ENCODE peak calls at places on chromosomes 16 and 17, in nine cellular contexts. One of them, this sample, is unnamed.

GRCh38 chr17:66830451-66830850 is 4.5 kb upstream of the CACNG5 start:
- DNase-seq in AG08396: no peak
- DNase-seq in cardiac muscle cell: no peak
- DNase-seq in NCI-H2081: no peak
- DNase-seq in neural progenitor cell: peak; percentile 45
- DNase-seq in NCI-H1105: no peak
- DNase-seq in GM04503: no peak
- DNase-seq in right cardiac atrium: no peak
- DNase-seq in head of caudate nucleus: no peak
- DNase-seq in this sample: no peak

GRCh38 chr17:29112780-29113295 is 67.4 kb downstream of the MYO18A start:
- DNase-seq in right cardiac atrium: peak; percentile 75
- DNase-seq in AG08396: no peak
- DNase-seq in NCI-H2081: peak; percentile 33
- DNase-seq in NCI-H1105: no peak
- DNase-seq in head of caudate nucleus: peak; percentile 58
- DNase-seq in GM04503: no peak
- DNase-seq in cardiac muscle cell: peak; percentile 81
- DNase-seq in neural progenitor cell: no peak
- DNase-seq in this sample: no peak

GRCh38 chr17:45104907-45105624 is 27.2 kb downstream of the PLCD3 start:
- DNase-seq in AG08396: no peak
- DNase-seq in NCI-H2081: no peak
- DNase-seq in head of caudate nucleus: no peak
- DNase-seq in NCI-H1105: no peak
- DNase-seq in right cardiac atrium: no peak
- DNase-seq in cardiac muscle cell: no peak
- DNase-seq in GM04503: no peak
- DNase-seq in neural progenitor cell: no peak
- DNase-seq in this sample: no peak

GRCh38 chr17:32551186-32551955 is 64.6 kb downstream of the CDK5R1 start:
- DNase-seq in right cardiac atrium: no peak
- DNase-seq in head of caudate nucleus: no peak
- DNase-seq in NCI-H2081: no peak
- DNase-seq in NCI-H1105: no peak
- DNase-seq in cardiac muscle cell: peak; percentile 30
- DNase-seq in AG08396: peak; percentile 17
- DNase-seq in neural progenitor cell: no peak
- DNase-seq in GM04503: no peak
- DNase-seq in this sample: no peak

GRCh38 chr17:77558846-77559626 is 399.5 kb upstream of the TNRC6C start:
- DNase-seq in GM04503: no peak
- DNase-seq in cardiac muscle cell: no peak
- DNase-seq in NCI-H2081: no peak
- DNase-seq in AG08396: no peak
- DNase-seq in head of caudate nucleus: no peak
- DNase-seq in right cardiac atrium: no peak
- DNase-seq in NCI-H1105: no peak
- DNase-seq in neural progenitor cell: no peak
- DNase-seq in this sample: no peak

GRCh38 chr17:6244796-6245195 is 174.6 kb downstream of the WSCD1 start:
- DNase-seq in neural progenitor cell: no peak
- DNase-seq in NCI-H1105: no peak
- DNase-seq in cardiac muscle cell: no peak
- DNase-seq in head of caudate nucleus: no peak
- DNase-seq in NCI-H2081: no peak
- DNase-seq in right cardiac atrium: no peak
- DNase-seq in GM04503: no peak
- DNase-seq in AG08396: no peak
- DNase-seq in this sample: no peak

GRCh38 chr16:931651-932500 is 38.9 kb downstream of the LMF1 start:
- DNase-seq in NCI-H2081: peak; percentile 26
- DNase-seq in cardiac muscle cell: no peak
- DNase-seq in AG08396: no peak
- DNase-seq in GM04503: no peak
- DNase-seq in NCI-H1105: no peak
- DNase-seq in neural progenitor cell: no peak
- DNase-seq in right cardiac atrium: peak; percentile 13
- DNase-seq in head of caudate nucleus: no peak
- DNase-seq in this sample: no peak

GRCh38 chr16:19518423-19518822 is 3.5 kb downstream of the GDE1 start:
- DNase-seq in right cardiac atrium: no peak
- DNase-seq in cardiac muscle cell: no peak
- DNase-seq in AG08396: no peak
- DNase-seq in NCI-H1105: no peak
- DNase-seq in GM04503: no peak
- DNase-seq in NCI-H2081: no peak
- DNase-seq in neural progenitor cell: no peak
- DNase-seq in head of caudate nucleus: no peak
- DNase-seq in this sample: no peak

GRCh38 chr17:59620518-59621259 is 994 bp downstream of the CLTC start:
- DNase-seq in head of caudate nucleus: peak; percentile 41
- DNase-seq in NCI-H2081: peak; percentile 65
- DNase-seq in cardiac muscle cell: peak; percentile 44
- DNase-seq in neural progenitor cell: peak; percentile 40
- DNase-seq in AG08396: peak; percentile 43
- DNase-seq in GM04503: no peak
- DNase-seq in right cardiac atrium: peak; percentile 41
- DNase-seq in NCI-H1105: peak; percentile 16
- DNase-seq in this sample: no peak

GRCh38 chr17:57107498-57108101 is 22.6 kb downstream of the AKAP1 start:
- DNase-seq in cardiac muscle cell: no peak
- DNase-seq in AG08396: no peak
- DNase-seq in GM04503: no peak
- DNase-seq in NCI-H2081: no peak
- DNase-seq in right cardiac atrium: no peak
- DNase-seq in neural progenitor cell: peak; percentile 18
- DNase-seq in NCI-H1105: no peak
- DNase-seq in head of caudate nucleus: no peak
- DNase-seq in this sample: no peak

GRCh38 chr16:82263456-82264159 is 93.6 kb upstream of the MPHOSPH6 start:
- DNase-seq in AG08396: peak; percentile 71
- DNase-seq in GM04503: no peak
- DNase-seq in NCI-H2081: peak; percentile 14
- DNase-seq in right cardiac atrium: peak; percentile 32
- DNase-seq in head of caudate nucleus: peak; percentile 82
- DNase-seq in neural progenitor cell: peak; percentile 80
- DNase-seq in NCI-H1105: peak; percentile 16
- DNase-seq in cardiac muscle cell: peak; percentile 59
- DNase-seq in this sample: peak; percentile 2

GRCh38 chr16:19213885-19214284 is 45.8 kb downstream of the SYT17 start:
- DNase-seq in NCI-H1105: no peak
- DNase-seq in head of caudate nucleus: no peak
- DNase-seq in cardiac muscle cell: no peak
- DNase-seq in neural progenitor cell: no peak
- DNase-seq in GM04503: no peak
- DNase-seq in AG08396: no peak
- DNase-seq in NCI-H2081: no peak
- DNase-seq in right cardiac atrium: no peak
- DNase-seq in this sample: no peak

GRCh38 chr16:26396511-26397235 is 670.1 kb upstream of the C16orf82 start:
- DNase-seq in GM04503: no peak
- DNase-seq in cardiac muscle cell: no peak
- DNase-seq in AG08396: no peak
- DNase-seq in head of caudate nucleus: peak; percentile 55
- DNase-seq in NCI-H2081: no peak
- DNase-seq in neural progenitor cell: peak; percentile 59
- DNase-seq in NCI-H1105: no peak
- DNase-seq in right cardiac atrium: no peak
- DNase-seq in this sample: no peak

GRCh38 chr17:75891605-75892555 is 4.9 kb downstream of the TRIM65 start:
- DNase-seq in AG08396: no peak
- DNase-seq in neural progenitor cell: no peak
- DNase-seq in NCI-H2081: no peak
- DNase-seq in cardiac muscle cell: no peak
- DNase-seq in right cardiac atrium: no peak
- DNase-seq in head of caudate nucleus: no peak
- DNase-seq in GM04503: no peak
- DNase-seq in NCI-H1105: no peak
- DNase-seq in this sample: no peak

GRCh38 chr17:63910096-63910495 is 962 bp downstream of the CSHL1 start:
- DNase-seq in NCI-H2081: no peak
- DNase-seq in GM04503: no peak
- DNase-seq in cardiac muscle cell: no peak
- DNase-seq in right cardiac atrium: no peak
- DNase-seq in head of caudate nucleus: no peak
- DNase-seq in AG08396: no peak
- DNase-seq in neural progenitor cell: no peak
- DNase-seq in NCI-H1105: no peak
- DNase-seq in this sample: no peak

GRCh38 chr16:28925386-28926228 is 569 bp upstream of the RABEP2 start:
- DNase-seq in cardiac muscle cell: peak; percentile 83
- DNase-seq in neural progenitor cell: peak; percentile 91
- DNase-seq in AG08396: peak; percentile 75
- DNase-seq in NCI-H1105: peak; percentile 52
- DNase-seq in NCI-H2081: peak; percentile 40
- DNase-seq in head of caudate nucleus: no peak
- DNase-seq in GM04503: peak; percentile 42
- DNase-seq in right cardiac atrium: peak; percentile 91
- DNase-seq in this sample: no peak

GRCh38 chr16:85593503-85594195 is 19.5 kb upstream of the GSE1 start:
- DNase-seq in GM04503: no peak
- DNase-seq in NCI-H2081: peak; percentile 93
- DNase-seq in cardiac muscle cell: no peak
- DNase-seq in AG08396: no peak
- DNase-seq in NCI-H1105: peak; percentile 80
- DNase-seq in right cardiac atrium: no peak
- DNase-seq in head of caudate nucleus: no peak
- DNase-seq in neural progenitor cell: peak; percentile 78
- DNase-seq in this sample: no peak

GRCh38 chr17:42337442-42337841 is 49.1 kb downstream of the STAT5A start:
- DNase-seq in AG08396: peak; percentile 75
- DNase-seq in head of caudate nucleus: no peak
- DNase-seq in NCI-H1105: no peak
- DNase-seq in GM04503: peak; percentile 98
- DNase-seq in cardiac muscle cell: no peak
- DNase-seq in neural progenitor cell: no peak
- DNase-seq in right cardiac atrium: no peak
- DNase-seq in NCI-H2081: no peak
- DNase-seq in this sample: peak; percentile 58

GRCh38 chr16:80569440-80570105 is 28.8 kb downstream of the DYNLRB2 start:
- DNase-seq in NCI-H2081: no peak
- DNase-seq in AG08396: peak; percentile 44
- DNase-seq in neural progenitor cell: no peak
- DNase-seq in cardiac muscle cell: peak; percentile 52
- DNase-seq in NCI-H1105: no peak
- DNase-seq in head of caudate nucleus: no peak
- DNase-seq in GM04503: no peak
- DNase-seq in right cardiac atrium: no peak
- DNase-seq in this sample: no peak

GRCh38 chr17:61480414-61480807 is 28.2 kb downstream of the TBX4 start:
- DNase-seq in right cardiac atrium: no peak
- DNase-seq in neural progenitor cell: no peak
- DNase-seq in NCI-H1105: no peak
- DNase-seq in NCI-H2081: no peak
- DNase-seq in GM04503: no peak
- DNase-seq in cardiac muscle cell: no peak
- DNase-seq in head of caudate nucleus: no peak
- DNase-seq in AG08396: no peak
- DNase-seq in this sample: no peak

GRCh38 chr17:77208856-77209255 is 68.1 kb downstream of the SEC14L1 start:
- DNase-seq in cardiac muscle cell: no peak
- DNase-seq in right cardiac atrium: no peak
- DNase-seq in AG08396: no peak
- DNase-seq in neural progenitor cell: no peak
- DNase-seq in GM04503: no peak
- DNase-seq in NCI-H2081: no peak
- DNase-seq in NCI-H1105: no peak
- DNase-seq in head of caudate nucleus: no peak
- DNase-seq in this sample: no peak

GRCh38 chr17:19354123-19354522 is 8.4 kb downstream of the B9D1 start:
- DNase-seq in NCI-H1105: no peak
- DNase-seq in AG08396: peak; percentile 84
- DNase-seq in NCI-H2081: no peak
- DNase-seq in cardiac muscle cell: peak; percentile 83
- DNase-seq in GM04503: peak; percentile 83
- DNase-seq in neural progenitor cell: no peak
- DNase-seq in head of caudate nucleus: no peak
- DNase-seq in right cardiac atrium: no peak
- DNase-seq in this sample: peak; percentile 78